ENCODE peak calls at places on chromosomes 12 and 14, in four cellular contexts. O, B, E and A are unnamed samples.

GRCh38 chr14:105028251-105028927 is 7.5 kb upstream of the CDCA4 start:
- DNase-seq in O (no peak), B (peak; percentile 32), E (no peak), A (no peak)

GRCh38 chr12:85029456-85029855 is 6.6 kb downstream of the TSPAN19 start:
- DNase-seq in O (no peak), B (peak; percentile 13), E (no peak), A (no peak)

GRCh38 chr14:58740584-58740983 is 102.8 kb downstream of the DACT1 start:
- DNase-seq in O (no peak), B (no peak), E (no peak), A (no peak)

GRCh38 chr12:3085341-3086125 is 8.4 kb downstream of the TSPAN9 start:
- DNase-seq in O (no peak), B (no peak), E (no peak), A (no peak)

GRCh38 chr12:34403706-34404376 is 381.5 kb downstream of the ALG10 start:
- DNase-seq in O (no peak), B (no peak), E (no peak), A (no peak)

GRCh38 chr12:63805704-63806672 is 26.3 kb downstream of the RXYLT1 start:
- DNase-seq in O (peak; percentile 9), B (no peak), E (no peak), A (no peak)

GRCh38 chr12:123519151-123520001 is 14.1 kb downstream of the RILPL1 start:
- DNase-seq in O (peak; percentile 99), B (peak; percentile 79), E (no peak), A (peak; percentile 89)

GRCh38 chr12:9634177-9634803 is 26.6 kb upstream of the KLRB1 start:
- DNase-seq in O (peak; percentile 45), B (peak; percentile 30), E (no peak), A (peak; percentile 60)

GRCh38 chr12:105774037-105774436 is 364.7 kb downstream of the NUAK1 start:
- DNase-seq in O (no peak), B (no peak), E (no peak), A (no peak)

GRCh38 chr14:103456167-103456835 is 66.3 kb downstream of the CKB start:
- DNase-seq in O (no peak), B (peak; percentile 15), E (no peak), A (peak; percentile 42)

GRCh38 chr12:57096099-57096572 is 7.2 kb downstream of the NAB2 start:
- DNase-seq in O (no peak), B (no peak), E (no peak), A (no peak)

GRCh38 chr12:50402270-50403000 is 1.8 kb downstream of the LARP4 start:
- DNase-seq in O (no peak), B (no peak), E (no peak), A (no peak)

GRCh38 chr14:36835145-36835544 is 173.5 kb downstream of the PAX9 start:
- DNase-seq in O (no peak), B (no peak), E (no peak), A (no peak)

GRCh38 chr12:20128926-20129325 is 239.4 kb upstream of the PDE3A start:
- DNase-seq in O (no peak), B (no peak), E (no peak), A (no peak)

GRCh38 chr14:90538716-90539495 is 142.1 kb downstream of the CALM1 start:
- DNase-seq in O (no peak), B (no peak), E (no peak), A (no peak)

GRCh38 chr12:96421014-96421413 is 20.8 kb upstream of the CDK17 start:
- DNase-seq in O (no peak), B (no peak), E (no peak), A (no peak)

GRCh38 chr14:21300892-21301291 is 21.0 kb downstream of the RPGRIP1 start:
- DNase-seq in O (no peak), B (no peak), E (no peak), A (no peak)

GRCh38 chr12:53060721-53061276 is 10.9 kb downstream of the TNS2 start:
- DNase-seq in O (no peak), B (no peak), E (no peak), A (no peak)

GRCh38 chr12:121165316-121165715 is 32.6 kb downstream of the P2RX7 start:
- DNase-seq in O (no peak), B (no peak), E (no peak), A (peak; percentile 52)

GRCh38 chr14:32932921-32933622 is 5.6 kb upstream of the NPAS3 start:
- DNase-seq in O (no peak), B (no peak), E (no peak), A (no peak)